ENCODE peak calls at places on chromosomes 1 and 21, in seven cellular contexts. One of them, this sample, is unnamed.
A peak's percentile ranks its signal among the peaks of the same experiment; 100 is the strongest.

GRCh38 chr21:31509108-31510017 is 150.1 kb upstream of the SOD1 start:
- DNase-seq in GM12864: peak; percentile 43
- DNase-seq in tibial nerve: no peak
- DNase-seq in AG10803: no peak
- DNase-seq in uterus: no peak
- DNase-seq in right atrium auricular region: no peak
- DNase-seq in psoas muscle: no peak
- DNase-seq in this sample: peak; percentile 12

GRCh38 chr21:33578214-33578613 is 10.3 kb downstream of the DONSON start:
- DNase-seq in psoas muscle: no peak
- DNase-seq in tibial nerve: no peak
- DNase-seq in right atrium auricular region: no peak
- DNase-seq in uterus: no peak
- DNase-seq in GM12864: no peak
- DNase-seq in AG10803: peak; percentile 80
- DNase-seq in this sample: no peak

GRCh38 chr1:198929961-198930599 is 291.2 kb downstream of the PTPRC start:
- DNase-seq in right atrium auricular region: no peak
- DNase-seq in tibial nerve: no peak
- DNase-seq in uterus: no peak
- DNase-seq in psoas muscle: no peak
- DNase-seq in AG10803: peak; percentile 31
- DNase-seq in GM12864: no peak
- DNase-seq in this sample: no peak

GRCh38 chr1:116486424-116486823 is 84.4 kb downstream of the CD58 start:
- DNase-seq in GM12864: no peak
- DNase-seq in psoas muscle: no peak
- DNase-seq in right atrium auricular region: no peak
- DNase-seq in tibial nerve: no peak
- DNase-seq in AG10803: peak; percentile 68
- DNase-seq in uterus: no peak
- DNase-seq in this sample: no peak

GRCh38 chr1:165828103-165828558 is 717 bp downstream of the UCK2 start:
- DNase-seq in GM12864: no peak
- DNase-seq in tibial nerve: no peak
- DNase-seq in right atrium auricular region: no peak
- DNase-seq in uterus: peak; percentile 29
- DNase-seq in psoas muscle: peak; percentile 43
- DNase-seq in AG10803: peak; percentile 24
- DNase-seq in this sample: peak; percentile 50

GRCh38 chr1:10704383-10704882 is 92.0 kb downstream of the CASZ1 start:
- DNase-seq in tibial nerve: no peak
- DNase-seq in psoas muscle: no peak
- DNase-seq in uterus: no peak
- DNase-seq in right atrium auricular region: no peak
- DNase-seq in AG10803: no peak
- DNase-seq in GM12864: no peak
- DNase-seq in this sample: peak; percentile 68

GRCh38 chr1:20063861-20064292 is 6.1 kb upstream of the PLA2G5 start:
- DNase-seq in AG10803: peak; percentile 80
- DNase-seq in GM12864: no peak
- DNase-seq in right atrium auricular region: no peak
- DNase-seq in psoas muscle: no peak
- DNase-seq in tibial nerve: no peak
- DNase-seq in uterus: no peak
- DNase-seq in this sample: no peak

GRCh38 chr21:42654179-42654912 is 925 bp downstream of the PDE9A start:
- DNase-seq in AG10803: no peak
- DNase-seq in psoas muscle: no peak
- DNase-seq in GM12864: no peak
- DNase-seq in uterus: no peak
- DNase-seq in tibial nerve: no peak
- DNase-seq in right atrium auricular region: no peak
- DNase-seq in this sample: peak; percentile 35

DNA sequence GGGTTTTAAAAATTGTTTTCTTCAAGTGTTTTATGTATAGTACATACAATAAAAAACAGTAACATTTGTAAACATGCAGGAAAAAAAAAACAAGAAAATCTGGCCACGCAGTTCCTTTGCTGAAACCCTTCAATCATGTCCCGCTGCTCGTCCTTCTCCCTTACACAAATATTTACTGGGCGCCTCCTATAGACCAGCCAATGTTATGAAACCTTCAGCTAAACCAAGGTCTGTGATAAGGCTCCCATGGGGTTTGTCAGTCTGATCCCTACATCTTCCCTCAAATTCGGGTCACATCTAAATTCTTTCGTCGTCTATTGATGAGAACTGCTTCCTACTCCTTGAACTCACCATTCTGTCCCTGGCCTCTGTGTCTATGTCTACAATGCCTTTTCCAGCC is 583.9 kb downstream of the SMYD3 start:
- DNase-seq in uterus: no peak
- DNase-seq in psoas muscle: no peak
- DNase-seq in right atrium auricular region: no peak
- DNase-seq in GM12864: no peak
- DNase-seq in tibial nerve: no peak
- DNase-seq in AG10803: no peak
- DNase-seq in this sample: no peak
- TF ChIP-seq CTCF in uterus: no peak
- TF ChIP-seq CTCF in psoas muscle: no peak
- TF ChIP-seq CTCF in right atrium auricular region: no peak
- TF ChIP-seq CTCF in GM12864: no peak
- TF ChIP-seq CTCF in tibial nerve: no peak
- TF ChIP-seq CTCF in AG10803: no peak
- TF ChIP-seq CTCF in this sample: no peak

DNA sequence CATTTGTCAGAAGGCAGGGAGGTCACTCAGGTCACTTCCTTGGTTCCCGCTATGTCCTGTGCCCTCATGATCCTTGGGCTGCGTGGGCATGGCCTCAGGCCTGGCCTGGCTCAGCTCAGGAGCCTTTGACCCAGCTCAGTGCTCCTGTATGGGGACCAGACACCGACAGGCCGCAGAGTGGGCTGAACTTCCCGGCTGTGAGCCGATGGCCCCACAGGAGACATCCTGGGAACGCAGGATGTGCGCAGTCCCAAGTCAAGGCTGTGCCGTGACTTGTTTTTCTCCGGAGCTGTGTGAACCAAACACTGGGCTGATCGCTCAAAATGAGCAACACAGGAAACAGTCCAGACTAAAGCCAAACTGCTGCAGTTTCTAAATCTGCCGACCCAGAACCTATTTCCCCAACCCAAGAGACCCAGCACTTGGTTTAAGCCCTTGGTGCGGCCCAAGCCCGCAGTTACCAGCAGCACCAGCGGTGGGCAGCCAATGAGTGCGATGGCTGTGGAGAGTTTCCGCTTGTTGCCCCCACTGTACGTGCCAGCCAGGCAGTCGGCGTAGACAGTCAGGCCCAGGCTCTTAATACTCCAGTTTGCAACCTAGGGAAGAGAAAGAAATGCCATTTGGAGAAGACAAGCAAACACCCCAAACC is 92.3 kb upstream of the GCLM start:
- DNase-seq in tibial nerve: no peak
- DNase-seq in psoas muscle: no peak
- DNase-seq in right atrium auricular region: peak; percentile 30
- DNase-seq in uterus: no peak
- DNase-seq in GM12864: no peak
- DNase-seq in AG10803: no peak
- DNase-seq in this sample: no peak
- TF ChIP-seq CTCF in tibial nerve: no peak
- TF ChIP-seq CTCF in psoas muscle: no peak
- TF ChIP-seq CTCF in right atrium auricular region: no peak
- TF ChIP-seq CTCF in uterus: no peak
- TF ChIP-seq CTCF in GM12864: no peak
- TF ChIP-seq CTCF in AG10803: no peak
- TF ChIP-seq CTCF in this sample: no peak

DNA sequence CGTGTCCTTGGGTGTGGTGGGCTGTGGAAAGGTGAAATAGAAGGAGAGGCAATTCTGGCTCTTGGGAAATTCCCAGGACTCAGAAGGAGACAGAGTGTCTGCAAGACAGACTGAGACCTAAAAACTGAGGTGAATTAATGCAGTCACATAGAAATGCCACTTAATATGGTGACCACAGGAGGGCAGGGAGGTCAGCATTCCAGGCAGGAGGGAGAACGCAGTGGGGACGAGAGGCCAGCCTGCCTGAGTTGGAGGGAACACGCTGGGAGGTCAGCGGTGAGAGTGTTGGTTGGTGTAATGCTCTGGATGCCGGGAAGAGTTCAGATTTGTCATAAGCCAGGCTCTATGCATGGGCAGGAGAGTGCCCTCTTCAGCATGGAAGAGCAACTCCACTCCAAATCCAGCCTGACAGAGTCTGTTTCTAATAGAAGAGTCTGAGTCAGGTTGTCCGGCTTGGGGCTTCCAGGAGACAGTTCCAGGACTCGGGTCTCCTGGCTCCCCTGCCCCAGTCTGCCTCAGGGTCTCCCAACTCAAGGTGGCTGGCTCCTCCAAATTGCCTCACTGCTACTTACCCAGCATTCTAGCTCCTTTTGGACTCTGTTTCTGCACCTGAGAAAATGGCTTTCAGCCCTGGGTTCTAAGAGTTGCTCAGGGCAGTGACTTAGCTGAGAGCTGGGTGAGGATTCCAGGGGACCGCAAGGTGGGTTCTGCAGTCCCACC is 5.7 kb upstream of the IGFN1 start:
- DNase-seq in AG10803: peak; percentile 76
- DNase-seq in GM12864: no peak
- DNase-seq in uterus: peak; percentile 28
- DNase-seq in right atrium auricular region: peak; percentile 62
- DNase-seq in tibial nerve: peak; percentile 33
- DNase-seq in psoas muscle: peak; percentile 48
- DNase-seq in this sample: peak; percentile 8
- TF ChIP-seq CTCF in AG10803: peak; percentile 71
- TF ChIP-seq CTCF in GM12864: peak; percentile 56
- TF ChIP-seq CTCF in uterus: peak; percentile 41
- TF ChIP-seq CTCF in right atrium auricular region: peak; percentile 64
- TF ChIP-seq CTCF in tibial nerve: peak; percentile 35
- TF ChIP-seq CTCF in psoas muscle: peak; percentile 63
- TF ChIP-seq CTCF in this sample: peak; percentile 50

DNA sequence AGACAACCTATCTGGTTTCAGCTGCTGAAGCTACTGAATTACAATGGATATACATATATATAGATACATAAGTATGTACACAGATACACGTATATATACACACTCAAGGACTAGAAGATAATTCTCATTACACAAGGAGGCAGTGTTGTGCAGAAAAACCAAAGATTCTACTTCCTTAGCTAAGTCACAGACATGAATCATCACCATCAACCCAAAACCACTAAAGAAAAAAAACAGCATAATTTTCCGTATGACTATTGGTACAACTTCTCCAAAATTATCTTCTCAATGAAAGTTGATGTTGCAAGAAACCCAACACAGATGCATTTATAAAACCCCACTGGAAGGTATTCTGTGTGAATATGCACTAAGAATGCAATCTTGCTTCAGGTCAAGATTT is 36.8 kb upstream of the RPF1 start:
- DNase-seq in AG10803: peak; percentile 94
- DNase-seq in GM12864: peak; percentile 70
- DNase-seq in uterus: no peak
- DNase-seq in psoas muscle: no peak
- DNase-seq in tibial nerve: peak; percentile 36
- DNase-seq in right atrium auricular region: no peak
- DNase-seq in this sample: no peak
- TF ChIP-seq CTCF in AG10803: peak; percentile 68
- TF ChIP-seq CTCF in GM12864: peak; percentile 43
- TF ChIP-seq CTCF in uterus: peak; percentile 67
- TF ChIP-seq CTCF in psoas muscle: peak; percentile 46
- TF ChIP-seq CTCF in tibial nerve: peak; percentile 55
- TF ChIP-seq CTCF in right atrium auricular region: peak; percentile 59
- TF ChIP-seq CTCF in this sample: peak; percentile 63